ENCODE peak calls at places on chromosome 14, in five cellular contexts. O is left lung, N is NB4, I is astrocyte of the spinal cord, Y is PC-3. J is an unnamed sample.

GRCh38 chr14:73227812-73228781 is 9.2 kb upstream of the PAPLN start:
- DNase-seq in O (no peak), N (peak; percentile 84), I (peak; percentile 92), Y (peak; percentile 97), J (no peak)

GRCh38 chr14:96352708-96353107 is 10.4 kb downstream of the ATG2B start:
- DNase-seq in O (no peak), N (no peak), I (no peak), Y (no peak), J (no peak)

GRCh38 chr14:44846232-44846824 is 115.4 kb downstream of the KLHL28 start:
- DNase-seq in O (no peak), N (peak; percentile 57), I (peak; percentile 40), Y (peak; percentile 75), J (no peak)

GRCh38 chr14:104974146-104974541 is 4.0 kb downstream of the AHNAK2 start:
- DNase-seq in O (peak; percentile 55), N (no peak), I (no peak), Y (no peak), J (no peak)

GRCh38 chr14:93976477-93977057 is at the start of gene ASB2:
- DNase-seq in O (no peak), N (no peak), I (no peak), Y (no peak), J (no peak)

GRCh38 chr14:88831285-88831684 is 6.8 kb downstream of the TTC8 start:
- DNase-seq in O (no peak), N (no peak), I (peak; percentile 63), Y (peak; percentile 83), J (no peak)

GRCh38 chr14:23352506-23353432 is at the start of gene SLC22A17:
- DNase-seq in O (no peak), N (no peak), I (peak; percentile 90), Y (peak; percentile 72), J (peak; percentile 73)

GRCh38 chr14:75003250-75004027 is 718 bp downstream of the EIF2B2 start:
- DNase-seq in O (no peak), N (peak; percentile 10), I (no peak), Y (no peak), J (no peak)

GRCh38 chr14:97074860-97075259 is 277.7 kb downstream of the VRK1 start:
- DNase-seq in O (no peak), N (peak; percentile 31), I (no peak), Y (no peak), J (no peak)

GRCh38 chr14:73787760-73788508 is 63.7 kb upstream of the PTGR2 start:
- DNase-seq in O (no peak), N (peak; percentile 80), I (peak; percentile 53), Y (peak; percentile 32), J (no peak)

GRCh38 chr14:105316563-105316941 is 2.0 kb downstream of the PACS2 start:
- DNase-seq in O (no peak), N (no peak), I (no peak), Y (no peak), J (no peak)

GRCh38 chr14:81192594-81192993 is 28.2 kb downstream of the GTF2A1 start:
- DNase-seq in O (peak; percentile 34), N (no peak), I (no peak), Y (no peak), J (no peak)

GRCh38 chr14:22535126-22535525 is 53.9 kb downstream of the DAD1 start:
- DNase-seq in O (no peak), N (no peak), I (no peak), Y (no peak), J (no peak)

GRCh38 chr14:105012171-105012985 is 8.5 kb downstream of the CDCA4 start:
- DNase-seq in O (no peak), N (no peak), I (no peak), Y (no peak), J (no peak)

GRCh38 chr14:94135476-94135875 is 6.1 kb upstream of the IFI27L2 start:
- DNase-seq in O (no peak), N (no peak), I (no peak), Y (no peak), J (no peak)

GRCh38 chr14:90814806-90815566 is 1.2 kb downstream of the TTC7B start:
- DNase-seq in O (no peak), N (no peak), I (no peak), Y (no peak), J (peak; percentile 20)

GRCh38 chr14:95157987-95158712 is 821 bp upstream of the DICER1 start:
- DNase-seq in O (no peak), N (peak; percentile 16), I (no peak), Y (peak; percentile 22), J (no peak)

GRCh38 chr14:104172349-104172748 is 34.0 kb downstream of the KIF26A start:
- DNase-seq in O (no peak), N (no peak), I (no peak), Y (no peak), J (no peak)

GRCh38 chr14:35337557-35338255 is 45.5 kb downstream of the PSMA6 start:
- DNase-seq in O (no peak), N (no peak), I (no peak), Y (no peak), J (no peak)

GRCh38 chr14:89503458-89503996 is 86.5 kb upstream of the FOXN3 start:
- DNase-seq in O (no peak), N (peak; percentile 30), I (no peak), Y (no peak), J (no peak)

GRCh38 chr14:96616168-96616681 is 114.0 kb downstream of the PAPOLA start:
- DNase-seq in O (no peak), N (no peak), I (no peak), Y (no peak), J (no peak)

GRCh38 chr14:93914278-93914677 is 12.9 kb upstream of the FAM181A start:
- DNase-seq in O (no peak), N (no peak), I (no peak), Y (no peak), J (no peak)

GRCh38 chr14:77681196-77682157 is 26.3 kb downstream of the ALKBH1 start:
- DNase-seq in O (no peak), N (no peak), I (peak; percentile 54), Y (peak; percentile 66), J (no peak)

GRCh38 chr14:32480337-32480736 is 151.2 kb downstream of the AKAP6 start:
- DNase-seq in O (no peak), N (no peak), I (peak; percentile 66), Y (no peak), J (no peak)

GRCh38 chr14:78605065-78605762 is 435.0 kb downstream of the NRXN3 start:
- DNase-seq in O (no peak), N (no peak), I (no peak), Y (no peak), J (no peak)

GRCh38 chr14:102911541-102911951 is 10.9 kb upstream of the AMN start:
- DNase-seq in O (peak; percentile 58), N (no peak), I (no peak), Y (no peak), J (no peak)

GRCh38 chr14:70685480-70686197 is 43.9 kb downstream of the TTC9 start:
- DNase-seq in O (no peak), N (no peak), I (peak; percentile 26), Y (no peak), J (no peak)

GRCh38 chr14:103385153-103385993 is at the start of gene MARK3:
- DNase-seq in O (peak; percentile 99), N (peak; percentile 98), I (peak; percentile 98), Y (peak; percentile 97), J (peak; percentile 96)

GRCh38 chr14:42441615-42442014 is 834.9 kb downstream of the LRFN5 start:
- DNase-seq in O (no peak), N (no peak), I (no peak), Y (no peak), J (no peak)

GRCh38 chr14:63918411-63918810 is 65.6 kb downstream of the SYNE2 start:
- DNase-seq in O (no peak), N (no peak), I (no peak), Y (no peak), J (no peak)
- TF ChIP-seq CTCF in O (no peak), N (no peak), I (no peak), Y (no peak), J (no peak)

GRCh38 chr14:39762576-39763401 is 330.6 kb upstream of the FBXO33 start:
- DNase-seq in O (no peak), N (peak; percentile 40), I (no peak), Y (no peak), J (no peak)
- H3K4me3 ChIP-seq in O (no peak overlapping the region), N (no peak overlapping the region), I (no peak overlapping the region), Y (no peak overlapping the region), J (no peak overlapping the region)

GRCh38 chr14:57835751-57836150 is 30.1 kb downstream of the SLC35F4 start:
- DNase-seq in O (no peak), N (no peak), I (no peak), Y (no peak), J (no peak)

GRCh38 chr14:57834961-57835360 is 30.9 kb downstream of the SLC35F4 start:
- DNase-seq in O (no peak), N (no peak), I (no peak), Y (no peak), J (no peak)

GRCh38 chr14:57834001-57834598 is 31.8 kb downstream of the SLC35F4 start:
- DNase-seq in O (no peak), N (no peak), I (peak; percentile 36), Y (peak; percentile 88), J (no peak)

GRCh38 chr14:57833304-57833703 is 32.6 kb downstream of the SLC35F4 start:
- DNase-seq in O (no peak), N (no peak), I (peak; percentile 97), Y (peak; percentile 100), J (no peak)

DNA sequence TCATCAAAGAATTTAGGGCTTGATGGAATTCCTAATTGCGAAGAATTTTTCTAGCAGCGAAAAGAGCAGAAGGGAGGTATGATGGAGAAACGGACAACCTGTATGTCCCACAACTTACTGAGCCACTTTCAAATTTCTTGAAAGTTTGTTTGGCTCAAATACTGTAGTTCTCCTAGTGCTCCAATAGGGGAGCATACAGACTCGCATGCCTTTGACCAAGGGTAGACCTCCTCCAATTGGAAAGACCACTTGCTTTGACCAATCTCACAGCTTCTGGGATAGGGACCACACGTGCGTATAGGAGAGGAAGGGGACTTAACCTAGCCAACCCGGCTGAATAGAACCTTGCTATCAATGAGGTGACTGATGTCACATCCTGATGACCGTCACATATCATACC is 28.6 kb downstream of the SLC35F4 start:
- DNase-seq in O (no peak), N (no peak), I (no peak), Y (no peak), J (no peak)
- TF ChIP-seq CTCF in O (no peak), N (no peak), I (no peak), Y (peak; percentile 51), J (no peak)

GRCh38 chr14:92035890-92036289 is 4.0 kb downstream of the TRIP11 start:
- DNase-seq in O (no peak), N (no peak), I (no peak), Y (no peak), J (no peak)

GRCh38 chr14:92039720-92040430 is at the start of gene TRIP11:
- DNase-seq in O (peak; percentile 99), N (peak; percentile 96), I (peak; percentile 96), Y (peak; percentile 90), J (peak; percentile 93)

GRCh38 chr14:92040431-92041040 is 677 bp upstream of the TRIP11 start:
- DNase-seq in O (no peak), N (peak; percentile 59), I (peak; percentile 35), Y (peak; percentile 28), J (peak; percentile 40)

GRCh38 chr14:92039073-92039719 is 663 bp downstream of the TRIP11 start:
- DNase-seq in O (peak; percentile 81), N (peak; percentile 62), I (peak; percentile 73), Y (peak; percentile 63), J (no peak)

GRCh38 chr14:92037989-92038388 is 1.9 kb downstream of the TRIP11 start:
- DNase-seq in O (no peak), N (no peak), I (no peak), Y (peak; percentile 6), J (no peak)
- H3K4me3 ChIP-seq in O (peak overlapping the region; percentile 74), N (peak overlapping the region; percentile 77), I (peak overlapping the region; percentile 99), Y (peak overlapping the region; percentile 92), J (no peak overlapping the region)

J was measured in pancreas.